ENCODE peak calls at places on chromosomes 1 and 21, in seven cellular contexts. U is left ventricle myocardium inferior, Y is ELR, B is EH, L is A673, X is caudate nucleus, K is adrenal gland. Q is an unnamed sample.

GRCh38 chr21:44932366-44933181 is 7.3 kb upstream of the SLX9 start:
- DNase-seq in L (peak; percentile 68), U (peak; percentile 58), B (no peak), X (no peak), K (no peak), Y (peak; percentile 14), Q (no peak)

GRCh38 chr1:185054365-185055060 is 9.2 kb downstream of the RNF2 start:
- DNase-seq in X (no peak), K (no peak), U (no peak), L (no peak), B (no peak), Y (no peak), Q (no peak)

GRCh38 chr1:204359474-204360255 is at the start of gene PLEKHA6:
- DNase-seq in Y (peak; percentile 72), U (peak; percentile 65), K (peak; percentile 82), L (peak; percentile 57), B (peak; percentile 69), X (no peak), Q (peak; percentile 88)

GRCh38 chr1:192448026-192448578 is 127.5 kb upstream of the RGS1 start:
- DNase-seq in B (peak; percentile 21), X (no peak), L (no peak), K (no peak), U (no peak), Y (no peak), Q (no peak)

GRCh38 chr1:227437495-227438008 is 119.3 kb upstream of the CDC42BPA start:
- DNase-seq in K (no peak), U (no peak), X (no peak), Y (peak; percentile 80), L (peak; percentile 79), B (peak; percentile 74), Q (no peak)

GRCh38 chr1:151549199-151549598 is 9.1 kb downstream of the TUFT1 start:
- DNase-seq in L (no peak), U (no peak), Y (peak; percentile 39), X (no peak), K (no peak), B (no peak), Q (no peak)

GRCh38 chr1:3292868-3293562 is 161.4 kb upstream of the ARHGEF16 start:
- DNase-seq in L (no peak), X (no peak), B (no peak), K (no peak), U (no peak), Y (no peak), Q (no peak)

GRCh38 chr1:24898152-24898908 is 31.7 kb downstream of the RUNX3 start:
- DNase-seq in B (peak; percentile 56), Y (peak; percentile 51), U (no peak), X (no peak), L (peak; percentile 35), K (peak; percentile 69), Q (peak; percentile 22)

GRCh38 chr21:17368748-17369363 is 144.0 kb upstream of the CXADR start:
- DNase-seq in Y (no peak), L (no peak), K (no peak), U (no peak), B (no peak), X (no peak), Q (no peak)

GRCh38 chr1:51301152-51301843 is 29.1 kb downstream of the TTC39A start:
- DNase-seq in K (no peak), Y (no peak), X (no peak), B (peak; percentile 38), U (no peak), L (no peak), Q (no peak)

GRCh38 chr1:10962483-10962882 is 50.0 kb upstream of the TARDBP start:
- DNase-seq in U (peak; percentile 33), L (peak; percentile 66), K (no peak), B (no peak), Y (no peak), X (no peak), Q (no peak)

GRCh38 chr1:20160034-20160433 is 20.9 kb downstream of the PLA2G2F start:
- DNase-seq in B (no peak), X (no peak), Y (no peak), U (no peak), K (no peak), L (no peak), Q (no peak)

GRCh38 chr1:25503551-25504426 is 39.6 kb upstream of the LDLRAP1 start:
- DNase-seq in Y (peak; percentile 42), X (no peak), B (peak; percentile 33), L (peak; percentile 37), K (peak; percentile 78), U (peak; percentile 52), Q (peak; percentile 42)

GRCh38 chr1:1086911-1087341 is 12.8 kb upstream of the RNF223 start:
- DNase-seq in U (peak; percentile 12), X (no peak), B (no peak), K (no peak), Y (no peak), L (no peak), Q (no peak)

GRCh38 chr1:202213361-202214088 is 19.9 kb downstream of the LGR6 start:
- DNase-seq in U (no peak), X (no peak), B (no peak), L (peak; percentile 37), K (no peak), Y (peak; percentile 37), Q (no peak)

GRCh38 chr1:32758795-32759430 is 56.3 kb upstream of the SYNC start:
- DNase-seq in B (no peak), K (no peak), Y (no peak), U (no peak), L (no peak), X (no peak), Q (no peak)

GRCh38 chr1:166960871-166961474 is 14.4 kb downstream of the ILDR2 start:
- DNase-seq in L (no peak), U (no peak), K (no peak), Y (no peak), B (no peak), X (no peak), Q (no peak)

GRCh38 chr21:43318841-43319781 is 107.8 kb downstream of the SIK1 start:
- DNase-seq in B (peak; percentile 86), K (peak; percentile 66), L (peak; percentile 41), Y (peak; percentile 87), U (no peak), X (no peak), Q (peak; percentile 18)

GRCh38 chr1:180636138-180636537 is 4.3 kb downstream of the XPR1 start:
- DNase-seq in K (no peak), X (no peak), B (no peak), U (no peak), Y (no peak), L (peak; percentile 73), Q (no peak)

GRCh38 chr21:37225440-37225839 is 41.7 kb downstream of the VPS26C start:
- DNase-seq in B (no peak), K (peak; percentile 23), L (no peak), Y (no peak), X (no peak), U (no peak), Q (no peak)

GRCh38 chr1:196609114-196609737 is 986 bp upstream of the KCNT2 start:
- DNase-seq in B (peak; percentile 16), X (no peak), K (no peak), U (no peak), Y (no peak), L (no peak), Q (no peak)

GRCh38 chr1:193322218-193322617 is 135.8 kb upstream of the B3GALT2 start:
- DNase-seq in K (no peak), L (peak; percentile 68), B (peak; percentile 91), X (no peak), U (no peak), Y (peak; percentile 90), Q (no peak)

GRCh38 chr1:70008658-70009057 is 196.7 kb downstream of the LRRC40 start:
- DNase-seq in X (no peak), K (no peak), U (no peak), B (no peak), L (no peak), Y (peak; percentile 34), Q (no peak)

GRCh38 chr1:47931395-47931794 is 65.8 kb downstream of the TRABD2B start:
- DNase-seq in U (no peak), Y (peak; percentile 12), B (peak; percentile 20), X (no peak), L (peak; percentile 10), K (no peak), Q (no peak)

Q was measured in nucleus accumbens.